ENCODE peak calls at places on chromosomes 1 and 21, in five cellular contexts. One of them, this sample, is unnamed.

GRCh38 chr1:113195115-113195845 is 122.3 kb downstream of the LRIG2 start:
- DNase-seq in NCI-H345: no peak
- DNase-seq in EL: no peak
- DNase-seq in endothelial cell of umbilical vein: no peak
- DNase-seq in osteocyte: no peak
- DNase-seq in this sample: no peak

GRCh38 chr1:5296135-5296930 is 641.9 kb downstream of the AJAP1 start:
- DNase-seq in osteocyte: no peak
- DNase-seq in EL: no peak
- DNase-seq in NCI-H345: no peak
- DNase-seq in endothelial cell of umbilical vein: no peak
- DNase-seq in this sample: no peak

GRCh38 chr1:222820159-222820732 is 5.4 kb downstream of the DISP1 start:
- DNase-seq in NCI-H345: no peak
- DNase-seq in osteocyte: no peak
- DNase-seq in endothelial cell of umbilical vein: no peak
- DNase-seq in EL: no peak
- DNase-seq in this sample: no peak

GRCh38 chr21:44869860-44870747 is 3.4 kb downstream of the PTTG1IP start:
- DNase-seq in endothelial cell of umbilical vein: peak; percentile 92
- DNase-seq in NCI-H345: no peak
- DNase-seq in osteocyte: no peak
- DNase-seq in EL: peak; percentile 99
- DNase-seq in this sample: no peak

GRCh38 chr1:200090252-200091159 is 63.0 kb downstream of the NR5A2 start:
- DNase-seq in endothelial cell of umbilical vein: peak; percentile 83
- DNase-seq in osteocyte: no peak
- DNase-seq in EL: peak; percentile 49
- DNase-seq in NCI-H345: no peak
- DNase-seq in this sample: no peak

GRCh38 chr1:20321573-20321972 is 30.9 kb downstream of the VWA5B1 start:
- DNase-seq in osteocyte: no peak
- DNase-seq in NCI-H345: no peak
- DNase-seq in EL: no peak
- DNase-seq in endothelial cell of umbilical vein: peak; percentile 4
- DNase-seq in this sample: no peak

GRCh38 chr1:31848381-31848897 is 32.6 kb upstream of the SPOCD1 start:
- DNase-seq in osteocyte: no peak
- DNase-seq in NCI-H345: no peak
- DNase-seq in EL: no peak
- DNase-seq in endothelial cell of umbilical vein: no peak
- DNase-seq in this sample: no peak

GRCh38 chr1:73604739-73605138 is 593.2 kb downstream of the LRRIQ3 start:
- DNase-seq in NCI-H345: peak; percentile 10
- DNase-seq in EL: no peak
- DNase-seq in osteocyte: no peak
- DNase-seq in endothelial cell of umbilical vein: peak; percentile 77
- DNase-seq in this sample: no peak

GRCh38 chr1:8182034-8182761 is 135.7 kb upstream of the SLC45A1 start:
- DNase-seq in EL: peak; percentile 78
- DNase-seq in endothelial cell of umbilical vein: peak; percentile 92
- DNase-seq in NCI-H345: no peak
- DNase-seq in osteocyte: no peak
- DNase-seq in this sample: no peak

GRCh38 chr1:211352985-211353515 is 26.4 kb downstream of the TRAF5 start:
- DNase-seq in EL: peak; percentile 29
- DNase-seq in NCI-H345: peak; percentile 34
- DNase-seq in endothelial cell of umbilical vein: no peak
- DNase-seq in osteocyte: no peak
- DNase-seq in this sample: no peak

GRCh38 chr1:30184393-30185141 is 538.8 kb downstream of the MATN1 start:
- DNase-seq in endothelial cell of umbilical vein: no peak
- DNase-seq in EL: no peak
- DNase-seq in NCI-H345: no peak
- DNase-seq in osteocyte: peak; percentile 60
- DNase-seq in this sample: no peak

This sample was measured in occipital lobe.